ENCODE peak calls at places on chromosomes 16 and 17, in five cellular contexts. Z, O, W, M and S are unnamed samples.

GRCh38 chr17:34291721-34292348 is 6.3 kb downstream of the CCL11 start:
- DNase-seq in O (no peak), M (no peak), Z (no peak), W (no peak), S (no peak)

GRCh38 chr17:38421224-38421841 is 6.9 kb upstream of the ARHGAP23 start:
- DNase-seq in Z (peak), O (no peak), M (no peak), W (peak), S (peak)

GRCh38 chr17:13597723-13598347 is 3.9 kb downstream of the HS3ST3A1 start:
- DNase-seq in M (peak), Z (no peak), O (no peak), W (peak), S (peak)

GRCh38 chr17:75767881-75768280 is 2.9 kb upstream of the GALK1 start:
- DNase-seq in W (no peak), M (no peak), O (no peak), Z (no peak), S (no peak)

GRCh38 chr16:79601092-79601977 is 798 bp upstream of the MAF start:
- DNase-seq in W (no peak), M (peak), O (peak), Z (peak), S (no peak)

GRCh38 chr17:72677714-72678390 is 414.6 kb downstream of the SLC39A11 start:
- DNase-seq in M (no peak), W (peak), Z (no peak), O (no peak), S (peak)

GRCh38 chr16:81449899-81450608 is 5.4 kb downstream of the CMIP start:
- DNase-seq in Z (no peak), W (no peak), O (no peak), M (no peak), S (no peak)

GRCh38 chr17:74579910-74580309 is 12.2 kb downstream of the CD300LD start:
- DNase-seq in W (no peak), O (no peak), Z (no peak), M (no peak), S (no peak)

GRCh38 chr17:80957461-80957941 is 34.1 kb upstream of the CHMP6 start:
- DNase-seq in Z (no peak), W (no peak), O (no peak), M (no peak), S (no peak)

GRCh38 chr17:44971776-44972483 is 3.8 kb upstream of the C1QL1 start:
- DNase-seq in O (no peak), W (peak), Z (no peak), M (peak), S (peak)

GRCh38 chr17:56351675-56352074 is 198.4 kb downstream of the ANKFN1 start:
- DNase-seq in M (no peak), O (no peak), W (no peak), Z (no peak), S (no peak)

GRCh38 chr17:49506282-49506681 is 11.2 kb downstream of the NGFR start:
- DNase-seq in M (no peak), W (no peak), Z (no peak), O (no peak), S (no peak)

GRCh38 chr16:68658258-68658973 is 13.3 kb downstream of the CDH3 start:
- DNase-seq in Z (no peak), M (no peak), W (peak), O (no peak), S (peak)

GRCh38 chr16:72092832-72093447 is 480 bp downstream of the TXNL4B start:
- DNase-seq in W (peak), Z (no peak), O (no peak), M (no peak), S (peak)

GRCh38 chr17:30429155-30429554 is 48.1 kb upstream of the GOSR1 start:
- DNase-seq in W (peak), Z (no peak), M (no peak), O (no peak), S (peak)

GRCh38 chr16:29835926-29836325 is 15.7 kb downstream of the MVP start:
- DNase-seq in Z (no peak), M (no peak), W (no peak), O (no peak), S (no peak)

GRCh38 chr17:83012873-83013778 is 66.3 kb upstream of the METRNL start:
- DNase-seq in W (peak), O (no peak), Z (no peak), M (no peak), S (peak)

GRCh38 chr17:79686476-79686875 is 44.3 kb upstream of the ENPP7 start:
- DNase-seq in W (no peak), O (no peak), Z (no peak), M (no peak), S (no peak)

GRCh38 chr16:21626659-21627277 is 25.6 kb downstream of the IGSF6 start:
- DNase-seq in W (peak), O (no peak), M (no peak), Z (no peak), S (peak)

GRCh38 chr17:5234645-5235576 is at the start of gene SCIMP:
- DNase-seq in Z (no peak), O (no peak), W (no peak), M (no peak), S (no peak)

GRCh38 chr16:68360971-68361370 is 50.2 kb downstream of the PRMT7 start:
- DNase-seq in Z (no peak), M (no peak), O (no peak), W (no peak), S (no peak)

GRCh38 chr17:77354721-77355455 is 214.1 kb downstream of the SEC14L1 start:
- DNase-seq in M (no peak), W (peak), Z (no peak), O (no peak), S (peak)

GRCh38 chr16:89431158-89431584 is 59.2 kb downstream of the ANKRD11 start:
- DNase-seq in W (peak), Z (no peak), O (no peak), M (no peak), S (peak)

GRCh38 chr16:51157698-51158097 is 6.6 kb upstream of the SALL1 start:
- DNase-seq in W (no peak), O (no peak), M (no peak), Z (no peak), S (no peak)

GRCh38 chr16:70706948-70707465 is 21.2 kb upstream of the MTSS2 start:
- DNase-seq in O (no peak), W (peak), M (no peak), Z (no peak), S (peak)

GRCh38 chr17:76997981-76998531 is 129.9 kb downstream of the MGAT5B start:
- DNase-seq in Z (no peak), W (no peak), M (peak), O (no peak), S (no peak)

GRCh38 chr16:16925432-16925831 is 545.3 kb downstream of the XYLT1 start:
- DNase-seq in M (no peak), W (no peak), Z (no peak), O (no peak), S (no peak)

GRCh38 chr16:81717662-81718189 is 61.4 kb upstream of the PLCG2 start:
- DNase-seq in Z (no peak), M (no peak), O (no peak), W (no peak), S (no peak)

GRCh38 chr17:72661945-72662826 is 430.3 kb downstream of the SLC39A11 start:
- DNase-seq in O (no peak), M (no peak), Z (no peak), W (no peak), S (no peak)

GRCh38 chr16:14150796-14151195 is 79.7 kb downstream of the MRTFB start:
- DNase-seq in Z (no peak), W (no peak), M (no peak), O (no peak), S (no peak)

GRCh38 chr17:62656446-62656845 is 29.0 kb downstream of the MRC2 start:
- DNase-seq in W (no peak), O (no peak), Z (no peak), M (no peak), S (no peak)

GRCh38 chr16:73166394-73166971 is 118.6 kb upstream of the ZFHX3 start:
- DNase-seq in O (no peak), Z (no peak), M (no peak), W (no peak), S (no peak)

GRCh38 chr16:72848045-72848410 is 199.9 kb downstream of the ZFHX3 start:
- DNase-seq in W (no peak), M (no peak), Z (no peak), O (peak), S (no peak)

GRCh38 chr17:236641-237405 is 55.4 kb upstream of the DOC2B start:
- DNase-seq in M (no peak), W (no peak), O (no peak), Z (no peak), S (no peak)

GRCh38 chr17:75516619-75517276 is 420 bp downstream of the TSEN54 start:
- DNase-seq in Z (no peak), W (no peak), O (peak), M (peak), S (no peak)

GRCh38 chr17:60154616-60155426 is 5.0 kb downstream of the CA4 start:
- DNase-seq in M (no peak), O (no peak), Z (no peak), W (peak), S (peak)

GRCh38 chr17:11294826-11295225 is 53.8 kb downstream of the SHISA6 start:
- DNase-seq in W (no peak), M (no peak), Z (no peak), O (no peak), S (no peak)

GRCh38 chr17:60602385-60602742 is 2.4 kb downstream of the PPM1D start:
- DNase-seq in O (no peak), Z (no peak), W (no peak), M (no peak), S (no peak)

GRCh38 chr16:15466886-15467781 is 32.7 kb downstream of the BMERB1 start:
- DNase-seq in M (no peak), O (no peak), Z (no peak), W (no peak), S (peak)
- TF ChIP-seq CTCF in M (no peak), O (peak), Z (no peak), W (peak), S (peak)

GRCh38 chr16:55323637-55324490 is at the start of gene IRX6:
- DNase-seq in O (peak), M (no peak), Z (peak), W (no peak), S (no peak)
- TF ChIP-seq CTCF in O (peak), M (no peak), Z (peak), W (no peak), S (peak)

DNA sequence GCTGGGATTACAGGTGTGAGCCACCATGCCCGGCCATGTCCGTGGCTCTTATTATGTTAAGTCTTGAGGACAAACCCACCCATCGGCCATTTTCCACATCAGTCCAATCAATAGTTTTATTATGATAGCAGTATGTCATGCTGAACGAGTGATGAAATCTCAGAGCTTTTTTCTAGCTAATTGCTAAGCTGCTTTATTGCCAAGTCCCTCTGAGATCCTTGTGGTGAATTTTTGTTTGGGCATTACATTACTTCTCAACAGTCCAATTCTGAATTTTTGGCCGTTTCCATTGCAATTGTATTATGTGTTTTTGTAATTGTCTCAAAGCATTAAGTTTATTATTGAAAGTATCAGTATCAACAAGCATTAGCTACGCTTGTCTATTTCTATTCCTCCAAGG is 10.9 kb downstream of the RNF112 start:
- DNase-seq in W (no peak), M (no peak), Z (no peak), O (no peak), S (no peak)
- TF ChIP-seq CTCF in W (no peak), M (no peak), Z (no peak), O (no peak), S (no peak)

DNA sequence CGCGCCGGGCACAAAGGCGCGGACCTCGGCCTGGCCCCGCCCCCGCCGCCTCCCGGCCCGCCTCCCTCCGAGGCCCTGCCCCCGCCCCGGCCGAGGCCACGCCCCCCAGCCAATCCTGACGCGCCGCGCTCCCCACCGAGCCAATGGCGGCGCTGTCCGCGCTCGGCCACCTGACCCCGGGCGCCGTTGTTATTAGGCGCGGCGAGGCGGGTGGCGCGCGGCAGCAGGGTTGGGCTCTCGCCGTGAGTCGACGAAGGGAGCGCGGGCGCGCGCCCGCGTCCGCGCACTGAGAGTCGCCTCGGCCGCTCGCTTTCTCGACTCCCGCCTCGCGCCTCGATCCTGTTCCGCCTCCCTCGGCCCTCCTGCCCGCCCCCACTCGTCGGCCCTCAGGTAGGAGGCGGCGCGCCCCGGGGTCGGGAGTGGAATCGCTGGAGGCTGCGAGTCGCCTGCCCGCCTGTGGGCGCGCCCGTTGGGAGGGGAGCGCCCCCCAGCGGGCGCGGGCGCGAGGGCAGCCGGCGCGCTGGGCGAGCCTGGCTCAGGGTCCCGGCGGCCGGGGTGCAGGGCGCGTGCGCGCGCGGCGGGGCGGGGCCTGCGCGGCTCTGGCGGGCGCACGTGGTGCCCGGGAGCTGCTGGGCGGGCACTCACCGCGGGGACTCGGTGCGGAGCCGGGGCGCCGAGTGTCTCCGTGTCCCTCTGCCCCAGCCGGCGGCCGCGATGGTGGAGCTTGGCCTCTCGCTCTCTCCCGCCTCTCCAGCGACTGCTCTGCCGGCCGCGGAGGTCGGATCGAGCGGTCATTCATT is 405 bp upstream of the CBLN1 start:
- DNase-seq in Z (peak), W (peak), M (no peak), O (peak), S (no peak)
- TF ChIP-seq CTCF in Z (no peak), W (no peak), M (no peak), O (peak), S (no peak)

GRCh38 chr17:63842173-63842539 is 329 bp downstream of the SMARCD2 start:
- DNase-seq in W (no peak), Z (no peak), M (no peak), O (peak), S (no peak)
- TF ChIP-seq CTCF in W (no peak), Z (no peak), M (no peak), O (no peak), S (no peak)

GRCh38 chr16:85461814-85462404 is 151.2 kb upstream of the GSE1 start:
- DNase-seq in O (no peak), M (no peak), Z (peak), W (peak), S (no peak)
- TF ChIP-seq CTCF in O (no peak), M (no peak), Z (no peak), W (no peak), S (no peak)